ENCODE peak calls at places on chromosome 1, in nine cellular contexts. D is iPS-NIHi11, R is NCI-H524 treated with DMSO at 0.1 percent for 48 hours, G is NCI-H345, S is activated T-helper 1 cell treated with Interleukin-2 at 50 U/mL for 16 hours, U is NCI-H1105, Y is cardiac muscle cell, I is T-helper 2 cell, T is left cardiac atrium. F is an unnamed sample.

GRCh38 chr1:160428655-160429054 is 28.3 kb downstream of the VANGL2 start:
- DNase-seq in D (peak), R (no peak), G (peak), S (no peak), U (no peak), Y (peak), I (no peak), T (peak), F (no peak)

GRCh38 chr1:26408604-26409003 is 2.0 kb upstream of the LIN28A start:
- DNase-seq in D (peak), R (no peak), G (no peak), S (peak), U (no peak), Y (peak), I (peak), T (peak), F (peak)

GRCh38 chr1:222618880-222619321 is 1.0 kb downstream of the MIA3 start:
- DNase-seq in D (peak), R (no peak), G (peak), S (peak), U (peak), Y (peak), I (no peak), T (peak), F (no peak)

GRCh38 chr1:61098333-61098732 is 16.0 kb downstream of the NFIA start:
- DNase-seq in D (no peak), R (no peak), G (no peak), S (no peak), U (no peak), Y (no peak), I (no peak), T (no peak), F (no peak)

GRCh38 chr1:65147424-65148177 is 402 bp upstream of the AK4 start:
- DNase-seq in D (peak), R (no peak), G (peak), S (no peak), U (no peak), Y (peak), I (no peak), T (peak), F (no peak)

GRCh38 chr1:84876353-84876752 is 16.7 kb downstream of the LPAR3 start:
- DNase-seq in D (no peak), R (no peak), G (no peak), S (no peak), U (no peak), Y (no peak), I (no peak), T (no peak), F (no peak)

GRCh38 chr1:97013904-97014303 is 292.3 kb downstream of the PTBP2 start:
- DNase-seq in D (no peak), R (no peak), G (no peak), S (no peak), U (no peak), Y (no peak), I (no peak), T (no peak), F (no peak)

GRCh38 chr1:9181176-9181906 is 52.4 kb upstream of the GPR157 start:
- DNase-seq in D (peak), R (no peak), G (no peak), S (peak), U (no peak), Y (peak), I (peak), T (peak), F (no peak)

GRCh38 chr1:155005076-155005971 is 2.7 kb downstream of the ZBTB7B start:
- DNase-seq in D (no peak), R (no peak), G (peak), S (no peak), U (no peak), Y (no peak), I (no peak), T (peak), F (no peak)

GRCh38 chr1:210686841-210687240 is 358.1 kb downstream of the HHAT start:
- DNase-seq in D (no peak), R (no peak), G (no peak), S (no peak), U (no peak), Y (no peak), I (no peak), T (no peak), F (no peak)

GRCh38 chr1:198212675-198213074 is 55.9 kb downstream of the NEK7 start:
- DNase-seq in D (no peak), R (no peak), G (no peak), S (no peak), U (no peak), Y (no peak), I (no peak), T (no peak), F (no peak)

GRCh38 chr1:202244841-202245261 is 51.3 kb downstream of the LGR6 start:
- DNase-seq in D (no peak), R (peak), G (no peak), S (no peak), U (no peak), Y (no peak), I (no peak), T (no peak), F (no peak)